ENCODE peak calls at places on chromosomes 2 and 18, in six cellular contexts. One of them, this sample, is unnamed.

GRCh38 chr18:79991494-79991893 is 3.1 kb upstream of the TXNL4A start:
- DNase-seq in HFFc6: no peak
- DNase-seq in pancreas: no peak
- DNase-seq in IMR-90: no peak
- DNase-seq in effector memory CD8-positive, alpha-beta T cell: no peak
- DNase-seq in suprapubic skin: no peak
- DNase-seq in this sample: no peak

GRCh38 chr2:134457765-134458202 is 203.9 kb downstream of the MGAT5 start:
- DNase-seq in HFFc6: no peak
- DNase-seq in pancreas: no peak
- DNase-seq in IMR-90: no peak
- DNase-seq in effector memory CD8-positive, alpha-beta T cell: no peak
- DNase-seq in suprapubic skin: no peak
- DNase-seq in this sample: no peak

GRCh38 chr2:148875387-148876051 is 492 bp downstream of the KIF5C start:
- DNase-seq in HFFc6: no peak
- DNase-seq in pancreas: no peak
- DNase-seq in IMR-90: no peak
- DNase-seq in effector memory CD8-positive, alpha-beta T cell: no peak
- DNase-seq in suprapubic skin: no peak
- DNase-seq in this sample: no peak

GRCh38 chr2:227033471-227034148 is 130.4 kb downstream of the COL4A4 start:
- DNase-seq in HFFc6: peak
- DNase-seq in pancreas: peak
- DNase-seq in IMR-90: peak
- DNase-seq in effector memory CD8-positive, alpha-beta T cell: no peak
- DNase-seq in suprapubic skin: no peak
- DNase-seq in this sample: peak

GRCh38 chr2:46193356-46193755 is 103.9 kb upstream of the EPAS1 start:
- DNase-seq in HFFc6: no peak
- DNase-seq in pancreas: no peak
- DNase-seq in IMR-90: no peak
- DNase-seq in effector memory CD8-positive, alpha-beta T cell: no peak
- DNase-seq in suprapubic skin: no peak
- DNase-seq in this sample: no peak

GRCh38 chr18:59900222-59901128 is 679 bp downstream of the PMAIP1 start:
- DNase-seq in HFFc6: peak
- DNase-seq in pancreas: no peak
- DNase-seq in IMR-90: peak
- DNase-seq in effector memory CD8-positive, alpha-beta T cell: peak
- DNase-seq in suprapubic skin: no peak
- DNase-seq in this sample: peak

GRCh38 chr2:20507166-20507692 is 60.4 kb downstream of the RHOB start:
- DNase-seq in HFFc6: peak
- DNase-seq in pancreas: no peak
- DNase-seq in IMR-90: peak
- DNase-seq in effector memory CD8-positive, alpha-beta T cell: no peak
- DNase-seq in suprapubic skin: no peak
- DNase-seq in this sample: no peak

GRCh38 chr2:156319811-156320490 is 12.6 kb downstream of the NR4A2 start:
- DNase-seq in HFFc6: no peak
- DNase-seq in pancreas: peak
- DNase-seq in IMR-90: peak
- DNase-seq in effector memory CD8-positive, alpha-beta T cell: peak
- DNase-seq in suprapubic skin: no peak
- DNase-seq in this sample: no peak

GRCh38 chr2:212005077-212005671 is 533.4 kb downstream of the ERBB4 start:
- DNase-seq in HFFc6: peak
- DNase-seq in pancreas: no peak
- DNase-seq in IMR-90: peak
- DNase-seq in effector memory CD8-positive, alpha-beta T cell: no peak
- DNase-seq in suprapubic skin: no peak
- DNase-seq in this sample: no peak

GRCh38 chr2:1306029-1306686 is 107.1 kb upstream of the TPO start:
- DNase-seq in HFFc6: no peak
- DNase-seq in pancreas: no peak
- DNase-seq in IMR-90: no peak
- DNase-seq in effector memory CD8-positive, alpha-beta T cell: no peak
- DNase-seq in suprapubic skin: peak
- DNase-seq in this sample: no peak

GRCh38 chr2:226122067-226122466 is 677.6 kb downstream of the IRS1 start:
- DNase-seq in HFFc6: no peak
- DNase-seq in pancreas: no peak
- DNase-seq in IMR-90: no peak
- DNase-seq in effector memory CD8-positive, alpha-beta T cell: no peak
- DNase-seq in suprapubic skin: no peak
- DNase-seq in this sample: no peak

This sample was measured in foreskin melanocyte.